ENCODE peak calls at places on chromosomes 11 and 22, in four cellular contexts. One of them, this sample, is unnamed.

GRCh38 chr11:13174090-13174489 is 103.5 kb upstream of the BMAL1 start:
- DNase-seq in gastrocnemius medialis: no peak
- DNase-seq in NCI-H345: no peak
- DNase-seq in stimulated activated effector memory CD8-positive, alpha-beta T cell treated with anti-CD3 and anti-CD28 coated beads, Interleukin-12 subunit alpha, Interleukin-12 subunit beta, amount 100 ng/mL, for 72 hours: no peak
- DNase-seq in this sample: no peak

GRCh38 chr11:56819916-56820315 is 71.4 kb upstream of the OR9G4 start:
- DNase-seq in gastrocnemius medialis: no peak
- DNase-seq in NCI-H345: no peak
- DNase-seq in stimulated activated effector memory CD8-positive, alpha-beta T cell treated with anti-CD3 and anti-CD28 coated beads, Interleukin-12 subunit alpha, Interleukin-12 subunit beta, amount 100 ng/mL, for 72 hours: no peak
- DNase-seq in this sample: no peak

GRCh38 chr11:57649826-57650738 is at the start of gene YPEL4:
- DNase-seq in gastrocnemius medialis: no peak
- DNase-seq in NCI-H345: peak
- DNase-seq in stimulated activated effector memory CD8-positive, alpha-beta T cell treated with anti-CD3 and anti-CD28 coated beads, Interleukin-12 subunit alpha, Interleukin-12 subunit beta, amount 100 ng/mL, for 72 hours: no peak
- DNase-seq in this sample: peak

GRCh38 chr22:46054091-46054877 is 77.3 kb upstream of the WNT7B start:
- DNase-seq in gastrocnemius medialis: peak
- DNase-seq in NCI-H345: no peak
- DNase-seq in stimulated activated effector memory CD8-positive, alpha-beta T cell treated with anti-CD3 and anti-CD28 coated beads, Interleukin-12 subunit alpha, Interleukin-12 subunit beta, amount 100 ng/mL, for 72 hours: no peak
- DNase-seq in this sample: peak

GRCh38 chr22:49855491-49855911 is 1.9 kb downstream of the ZBED4 start:
- DNase-seq in gastrocnemius medialis: no peak
- DNase-seq in NCI-H345: no peak
- DNase-seq in stimulated activated effector memory CD8-positive, alpha-beta T cell treated with anti-CD3 and anti-CD28 coated beads, Interleukin-12 subunit alpha, Interleukin-12 subunit beta, amount 100 ng/mL, for 72 hours: no peak
- DNase-seq in this sample: peak

GRCh38 chr22:23522642-23523251 is 57.3 kb downstream of the IGLL1 start:
- DNase-seq in gastrocnemius medialis: no peak
- DNase-seq in NCI-H345: peak
- DNase-seq in stimulated activated effector memory CD8-positive, alpha-beta T cell treated with anti-CD3 and anti-CD28 coated beads, Interleukin-12 subunit alpha, Interleukin-12 subunit beta, amount 100 ng/mL, for 72 hours: no peak
- DNase-seq in this sample: peak

GRCh38 chr11:10118830-10119229 is 175.2 kb downstream of the SBF2 start:
- DNase-seq in gastrocnemius medialis: no peak
- DNase-seq in NCI-H345: no peak
- DNase-seq in stimulated activated effector memory CD8-positive, alpha-beta T cell treated with anti-CD3 and anti-CD28 coated beads, Interleukin-12 subunit alpha, Interleukin-12 subunit beta, amount 100 ng/mL, for 72 hours: no peak
- DNase-seq in this sample: no peak

GRCh38 chr11:1113405-1114201 is 38.9 kb downstream of the MUC2 start:
- DNase-seq in gastrocnemius medialis: no peak
- DNase-seq in NCI-H345: no peak
- DNase-seq in stimulated activated effector memory CD8-positive, alpha-beta T cell treated with anti-CD3 and anti-CD28 coated beads, Interleukin-12 subunit alpha, Interleukin-12 subunit beta, amount 100 ng/mL, for 72 hours: no peak
- DNase-seq in this sample: no peak

GRCh38 chr11:8329961-8330361 is 66.3 kb upstream of the LMO1 start:
- DNase-seq in gastrocnemius medialis: no peak
- DNase-seq in NCI-H345: no peak
- DNase-seq in stimulated activated effector memory CD8-positive, alpha-beta T cell treated with anti-CD3 and anti-CD28 coated beads, Interleukin-12 subunit alpha, Interleukin-12 subunit beta, amount 100 ng/mL, for 72 hours: no peak
- DNase-seq in this sample: peak

GRCh38 chr22:26890870-26891269 is 233.5 kb downstream of the MIAT start:
- DNase-seq in gastrocnemius medialis: no peak
- DNase-seq in NCI-H345: peak
- DNase-seq in stimulated activated effector memory CD8-positive, alpha-beta T cell treated with anti-CD3 and anti-CD28 coated beads, Interleukin-12 subunit alpha, Interleukin-12 subunit beta, amount 100 ng/mL, for 72 hours: no peak
- DNase-seq in this sample: no peak

GRCh38 chr11:95231881-95232605 is 1.0 kb upstream of the SESN3 start:
- DNase-seq in gastrocnemius medialis: peak
- DNase-seq in NCI-H345: peak
- DNase-seq in stimulated activated effector memory CD8-positive, alpha-beta T cell treated with anti-CD3 and anti-CD28 coated beads, Interleukin-12 subunit alpha, Interleukin-12 subunit beta, amount 100 ng/mL, for 72 hours: peak
- DNase-seq in this sample: peak

GRCh38 chr11:28366549-28367341 is 258.6 kb downstream of the METTL15 start:
- DNase-seq in gastrocnemius medialis: no peak
- DNase-seq in NCI-H345: no peak
- DNase-seq in stimulated activated effector memory CD8-positive, alpha-beta T cell treated with anti-CD3 and anti-CD28 coated beads, Interleukin-12 subunit alpha, Interleukin-12 subunit beta, amount 100 ng/mL, for 72 hours: no peak
- DNase-seq in this sample: peak

GRCh38 chr11:69530278-69531070 is 49.0 kb downstream of the LINC01488 start:
- DNase-seq in gastrocnemius medialis: no peak
- DNase-seq in NCI-H345: no peak
- DNase-seq in stimulated activated effector memory CD8-positive, alpha-beta T cell treated with anti-CD3 and anti-CD28 coated beads, Interleukin-12 subunit alpha, Interleukin-12 subunit beta, amount 100 ng/mL, for 72 hours: no peak
- DNase-seq in this sample: no peak

GRCh38 chr11:57311109-57311936 is 13.4 kb downstream of the TNKS1BP1 start:
- DNase-seq in gastrocnemius medialis: peak
- DNase-seq in NCI-H345: no peak
- DNase-seq in stimulated activated effector memory CD8-positive, alpha-beta T cell treated with anti-CD3 and anti-CD28 coated beads, Interleukin-12 subunit alpha, Interleukin-12 subunit beta, amount 100 ng/mL, for 72 hours: peak
- DNase-seq in this sample: peak

GRCh38 chr22:50507991-50508884 is at the start of gene NCAPH2:
- DNase-seq in gastrocnemius medialis: peak
- DNase-seq in NCI-H345: peak
- DNase-seq in stimulated activated effector memory CD8-positive, alpha-beta T cell treated with anti-CD3 and anti-CD28 coated beads, Interleukin-12 subunit alpha, Interleukin-12 subunit beta, amount 100 ng/mL, for 72 hours: peak
- DNase-seq in this sample: peak